ENCODE peak calls at places on chromosomes 2 and 18, in six cellular contexts. L is IMR-90, R is uterus, X is GM06990, H is GM23248, V is ovary. T is an unnamed sample.

GRCh38 chr18:51236225-51236624 is 38.7 kb upstream of the MEX3C start:
- DNase-seq in L (peak), R (no peak), X (no peak), H (peak), V (no peak), T (peak)

GRCh38 chr2:126655500-126656310 is at the start of gene GYPC:
- DNase-seq in L (peak), R (peak), X (peak), H (peak), V (peak), T (peak)

GRCh38 chr2:174719016-174719415 is 45.3 kb downstream of the CHRNA1 start:
- DNase-seq in L (no peak), R (no peak), X (no peak), H (no peak), V (no peak), T (no peak)

GRCh38 chr18:73638709-73639108 is 508.9 kb downstream of the FBXO15 start:
- DNase-seq in L (peak), R (no peak), X (no peak), H (peak), V (no peak), T (peak)

GRCh38 chr2:205245652-205246051 is 436.6 kb upstream of the NRP2 start:
- DNase-seq in L (peak), R (no peak), X (no peak), H (peak), V (no peak), T (peak)

GRCh38 chr2:171167352-171167997 is 6.8 kb upstream of the TLK1 start:
- DNase-seq in L (peak), R (no peak), X (no peak), H (no peak), V (no peak), T (peak)

GRCh38 chr18:48800479-48800876 is 150.3 kb downstream of the SMAD7 start:
- DNase-seq in L (no peak), R (peak), X (no peak), H (no peak), V (peak), T (no peak)

GRCh38 chr2:133774675-133775005 is 206.4 kb upstream of the NCKAP5 start:
- DNase-seq in L (no peak), R (no peak), X (no peak), H (no peak), V (peak), T (no peak)

GRCh38 chr2:177604291-177605065 is 211.9 kb downstream of the AGPS start:
- DNase-seq in L (peak), R (peak), X (no peak), H (peak), V (peak), T (peak)

GRCh38 chr18:2686349-2686968 is 30.9 kb downstream of the SMCHD1 start:
- DNase-seq in L (no peak), R (no peak), X (no peak), H (peak), V (no peak), T (peak)

GRCh38 chr2:31980674-31981356 is 30.0 kb downstream of the MEMO1 start:
- DNase-seq in L (peak), R (no peak), X (peak), H (peak), V (no peak), T (peak)

GRCh38 chr18:58449366-58449935 is 179.4 kb downstream of the ALPK2 start:
- DNase-seq in L (no peak), R (no peak), X (no peak), H (peak), V (no peak), T (no peak)

GRCh38 chr2:72130671-72131360 is 16.8 kb downstream of the CYP26B1 start:
- DNase-seq in L (no peak), R (peak), X (no peak), H (no peak), V (no peak), T (no peak)

GRCh38 chr2:172456002-172456401 is 28.6 kb downstream of the ITGA6 start:
- DNase-seq in L (no peak), R (no peak), X (no peak), H (no peak), V (no peak), T (no peak)

GRCh38 chr2:121255363-121255762 is 29.6 kb downstream of the TFCP2L1 start:
- DNase-seq in L (no peak), R (no peak), X (no peak), H (no peak), V (no peak), T (no peak)

GRCh38 chr2:68612765-68613519 is 30.4 kb upstream of the PROKR1 start:
- DNase-seq in L (no peak), R (no peak), X (no peak), H (no peak), V (no peak), T (no peak)

GRCh38 chr18:41624461-41624860 is 330.6 kb upstream of the PIK3C3 start:
- DNase-seq in L (no peak), R (no peak), X (no peak), H (peak), V (no peak), T (no peak)

GRCh38 chr18:25467226-25468065 is 115.5 kb upstream of the ZNF521 start:
- DNase-seq in L (peak), R (no peak), X (no peak), H (peak), V (no peak), T (no peak)

GRCh38 chr2:10783421-10783820 is 29.2 kb downstream of the PDIA6 start:
- DNase-seq in L (no peak), R (no peak), X (no peak), H (no peak), V (no peak), T (no peak)

GRCh38 chr2:120812866-120813265 is 77.2 kb downstream of the GLI2 start:
- DNase-seq in L (no peak), R (no peak), X (no peak), H (no peak), V (no peak), T (no peak)

GRCh38 chr2:85902496-85902895 is 13.7 kb upstream of the ST3GAL5 start:
- DNase-seq in L (peak), R (no peak), X (no peak), H (peak), V (no peak), T (no peak)

GRCh38 chr18:76494181-76494540 is 881 bp downstream of the ZNF516 start:
- DNase-seq in L (peak), R (peak), X (peak), H (peak), V (no peak), T (peak)

GRCh38 chr18:11984091-11984490 is 2.8 kb downstream of the IMPA2 start:
- DNase-seq in L (no peak), R (no peak), X (no peak), H (no peak), V (no peak), T (no peak)

GRCh38 chr2:81266106-81266505 is 961.6 kb upstream of the LRRTM1 start:
- DNase-seq in L (no peak), R (no peak), X (no peak), H (no peak), V (no peak), T (no peak)

GRCh38 chr18:10559566-10560456 is 34.0 kb downstream of the NAPG start:
- DNase-seq in L (peak), R (no peak), X (peak), H (peak), V (peak), T (no peak)

GRCh38 chr2:106193491-106193976 is 567 bp downstream of the UXS1 start:
- DNase-seq in L (no peak), R (peak), X (peak), H (peak), V (no peak), T (no peak)

GRCh38 chr2:106192752-106193490 is 1.2 kb downstream of the UXS1 start:
- DNase-seq in L (peak), R (peak), X (peak), H (peak), V (no peak), T (peak)

GRCh38 chr2:106189764-106190468 is 4.2 kb downstream of the UXS1 start:
- DNase-seq in L (peak), R (no peak), X (no peak), H (peak), V (no peak), T (peak)

GRCh38 chr2:106189325-106189724 is 4.8 kb downstream of the UXS1 start:
- DNase-seq in L (no peak), R (no peak), X (no peak), H (no peak), V (no peak), T (no peak)

DNA sequence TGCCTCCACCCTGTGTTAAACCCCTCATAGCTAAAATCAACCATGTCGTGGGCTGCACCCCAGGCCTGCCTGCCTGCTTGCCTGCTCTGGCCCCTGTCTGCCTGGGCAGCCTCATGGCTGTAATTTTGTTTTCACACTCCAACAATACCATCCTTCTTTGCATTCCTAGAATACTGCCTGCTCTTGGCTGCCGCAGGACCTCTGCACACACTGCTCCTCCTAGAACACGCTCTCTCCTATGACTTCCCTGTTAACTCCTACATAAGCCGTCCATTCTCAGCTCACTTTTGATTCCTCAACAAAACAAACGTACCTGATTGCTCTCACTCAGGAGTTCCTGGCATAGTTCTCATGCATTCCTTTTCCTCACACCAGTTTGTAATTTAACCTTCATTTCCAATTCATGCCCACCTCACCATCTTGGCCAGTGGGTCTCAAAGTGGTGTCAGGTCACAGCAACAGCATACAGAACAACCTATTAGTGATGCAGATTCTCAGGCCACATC is 2.5 kb downstream of the UXS1 start:
- DNase-seq in L (no peak), R (no peak), X (no peak), H (no peak), V (no peak), T (no peak)
- H3K4me3 ChIP-seq in L (no peak), R (no peak), X (no peak), H (no peak), V (no peak), T (no peak)

GRCh38 chr2:241219856-241220356 is 31.4 kb downstream of the ANO7 start:
- DNase-seq in L (peak), R (no peak), X (no peak), H (peak), V (no peak), T (no peak)

GRCh38 chr2:241218131-241219029 is 29.9 kb downstream of the ANO7 start:
- DNase-seq in L (peak), R (peak), X (peak), H (peak), V (peak), T (peak)

GRCh38 chr2:241216211-241216761 is 27.8 kb downstream of the ANO7 start:
- DNase-seq in L (no peak), R (no peak), X (no peak), H (no peak), V (no peak), T (no peak)

GRCh38 chr2:241217320-241218031 is 29.0 kb downstream of the ANO7 start:
- DNase-seq in L (peak), R (peak), X (peak), H (peak), V (peak), T (peak)

DNA sequence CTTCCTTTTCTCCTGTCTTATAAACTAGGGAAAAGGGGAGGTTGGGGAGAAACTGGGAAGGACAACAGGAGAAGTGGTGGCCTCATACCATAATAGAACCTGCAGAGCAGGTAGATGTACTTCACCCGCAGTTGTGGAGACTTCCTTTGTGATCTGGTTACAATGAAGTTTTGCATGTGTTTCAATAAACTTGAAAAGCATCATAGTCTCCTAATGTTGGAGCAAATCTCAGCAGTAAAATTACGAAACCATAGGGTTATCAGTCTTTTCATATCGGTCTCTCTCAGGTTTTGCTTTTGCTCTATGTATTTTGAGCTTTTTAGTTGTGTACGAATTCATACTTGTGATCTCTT is 30.5 kb downstream of the ANO7 start:
- DNase-seq in L (no peak), R (no peak), X (no peak), H (no peak), V (no peak), T (no peak)
- H3K4me3 ChIP-seq in L (peak), R (peak), X (peak), H (peak), V (peak), T (peak)

GRCh38 chr2:61452392-61452791 is 18.5 kb downstream of the USP34 start:
- DNase-seq in L (no peak), R (no peak), X (no peak), H (no peak), V (no peak), T (no peak)

GRCh38 chr2:61454383-61454782 is 16.5 kb downstream of the USP34 start:
- DNase-seq in L (no peak), R (no peak), X (no peak), H (no peak), V (no peak), T (no peak)

GRCh38 chr2:61456746-61457420 is 14.0 kb downstream of the USP34 start:
- DNase-seq in L (no peak), R (no peak), X (no peak), H (no peak), V (no peak), T (no peak)

GRCh38 chr2:61460168-61460567 is 10.7 kb downstream of the USP34 start:
- DNase-seq in L (peak), R (no peak), X (no peak), H (peak), V (no peak), T (peak)

GRCh38 chr2:61456070-61456745 is 14.7 kb downstream of the USP34 start:
- DNase-seq in L (no peak), R (no peak), X (no peak), H (no peak), V (no peak), T (no peak)
- H3K4me3 ChIP-seq in L (no peak), R (no peak), X (no peak), H (no peak), V (no peak), T (no peak)

DNA sequence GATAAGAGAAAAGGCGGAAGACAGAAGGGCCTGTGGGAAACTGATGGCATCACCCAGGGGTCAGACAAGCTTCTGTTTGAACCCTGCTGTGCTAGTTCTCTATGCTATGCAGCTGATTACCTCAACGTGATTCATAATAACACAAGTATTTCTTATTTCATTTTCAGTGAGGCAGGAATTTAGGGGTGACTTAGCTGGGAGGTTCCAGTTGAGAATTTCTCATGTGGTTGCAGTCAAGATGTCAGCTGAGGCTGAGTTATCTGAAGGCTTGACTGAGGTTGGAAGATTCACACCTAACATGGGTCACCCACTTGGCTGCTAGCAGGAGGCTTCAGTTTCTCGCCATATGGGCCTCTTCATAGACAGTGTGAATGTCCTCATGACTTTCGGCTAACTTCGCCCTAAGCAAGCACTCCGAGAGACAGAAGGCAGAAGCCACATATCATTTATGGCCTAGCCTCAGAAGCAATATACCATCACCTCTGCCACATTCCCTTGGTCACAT is 34.0 kb upstream of the TMEM131 start:
- DNase-seq in L (peak), R (no peak), X (no peak), H (peak), V (no peak), T (no peak)
- H3K4me3 ChIP-seq in L (no peak), R (no peak), X (no peak), H (no peak), V (no peak), T (no peak)

DNA sequence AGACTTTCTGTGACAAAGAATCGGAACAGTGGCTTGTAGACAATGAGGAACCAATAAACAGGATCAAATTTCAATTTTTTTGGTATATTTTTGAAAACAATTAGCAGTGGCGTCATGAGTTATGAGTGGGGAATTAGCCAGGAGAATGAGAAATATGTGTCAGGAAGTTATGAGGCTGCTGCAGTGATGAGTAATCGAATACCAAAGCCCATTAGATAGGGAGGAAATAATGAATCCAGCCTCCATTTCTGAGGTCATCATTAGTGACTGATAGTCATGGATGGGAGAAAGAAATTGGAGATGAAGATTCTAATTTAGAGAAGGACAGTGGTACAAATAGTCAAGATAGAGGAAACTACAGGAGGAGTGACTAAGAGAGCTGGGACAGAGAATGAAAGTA is 673.1 kb upstream of the VRK2 start:
- DNase-seq in L (peak), R (no peak), X (no peak), H (peak), V (no peak), T (peak)
- H3K4me3 ChIP-seq in L (no peak), R (no peak), X (no peak), H (peak), V (no peak), T (no peak)

GRCh38 chr18:34122724-34123334 is 101.9 kb downstream of the NOL4 start:
- DNase-seq in L (peak), R (no peak), X (peak), H (peak), V (no peak), T (peak)

GRCh38 chr18:34120294-34120693 is 104.4 kb downstream of the NOL4 start:
- DNase-seq in L (no peak), R (no peak), X (no peak), H (peak), V (no peak), T (no peak)

GRCh38 chr18:34117319-34117718 is 107.4 kb downstream of the NOL4 start:
- DNase-seq in L (no peak), R (no peak), X (no peak), H (no peak), V (no peak), T (no peak)

GRCh38 chr18:34115409-34116081 is 109.2 kb downstream of the NOL4 start:
- DNase-seq in L (no peak), R (no peak), X (no peak), H (no peak), V (no peak), T (no peak)

GRCh38 chr18:34121157-34121807 is 103.4 kb downstream of the NOL4 start:
- DNase-seq in L (no peak), R (no peak), X (no peak), H (peak), V (no peak), T (peak)
- H3K4me3 ChIP-seq in L (no peak), R (no peak), X (no peak), H (no peak), V (no peak), T (no peak)

GRCh38 chr18:7082666-7083065 is 34.9 kb downstream of the LAMA1 start:
- DNase-seq in L (no peak), R (no peak), X (no peak), H (no peak), V (no peak), T (no peak)
- H3K4me3 ChIP-seq in L (no peak), R (no peak), X (no peak), H (no peak), V (no peak), T (no peak)

GRCh38 chr2:74550231-74550630 is 3.5 kb downstream of the LOXL3 start:
- DNase-seq in L (no peak), R (no peak), X (no peak), H (no peak), V (no peak), T (no peak)

GRCh38 chr2:74546004-74546403 is 7.7 kb downstream of the LOXL3 start:
- DNase-seq in L (no peak), R (no peak), X (no peak), H (no peak), V (no peak), T (no peak)

GRCh38 chr2:74548919-74549684 is 4.6 kb downstream of the LOXL3 start:
- DNase-seq in L (peak), R (no peak), X (peak), H (peak), V (peak), T (peak)

GRCh38 chr2:74549685-74549971 is 4.1 kb downstream of the LOXL3 start:
- DNase-seq in L (no peak), R (no peak), X (no peak), H (peak), V (no peak), T (no peak)

GRCh38 chr2:74548285-74548918 is 5.3 kb downstream of the LOXL3 start:
- DNase-seq in L (no peak), R (no peak), X (no peak), H (peak), V (no peak), T (no peak)
- H3K4me3 ChIP-seq in L (peak), R (peak), X (peak), H (peak), V (peak), T (peak)

DNA sequence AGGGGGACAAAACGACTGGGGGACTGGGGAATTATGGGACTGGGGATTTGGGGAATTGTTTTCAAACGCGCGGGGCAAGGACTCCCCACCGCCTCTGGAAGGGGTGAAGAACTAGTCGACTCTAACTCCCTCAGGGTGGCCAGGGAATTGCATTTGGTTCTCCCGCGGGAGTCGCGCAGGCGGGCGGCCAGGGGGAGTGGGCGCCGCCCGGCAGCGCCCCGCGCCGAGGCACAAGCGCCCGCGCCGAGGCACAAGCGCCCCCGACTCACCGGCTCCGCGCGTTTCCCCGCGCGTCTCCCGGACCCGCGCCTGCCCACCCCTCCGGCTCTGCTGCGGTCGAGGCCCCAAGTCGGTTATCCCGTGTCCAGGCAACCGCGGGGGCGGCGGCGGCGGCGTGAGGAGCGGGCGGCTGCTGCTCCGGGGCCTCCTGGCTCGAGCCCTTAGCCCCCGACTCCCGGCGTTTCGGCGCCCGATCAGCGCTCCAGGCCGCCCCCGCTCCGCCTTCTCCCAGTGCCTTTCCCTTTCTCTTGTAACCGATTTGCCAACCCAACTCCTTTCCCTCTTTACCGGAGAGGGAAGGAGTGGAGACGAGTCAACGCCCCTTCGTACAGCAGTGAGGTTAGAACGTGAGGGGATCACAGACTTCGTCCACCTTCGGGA is at the start of gene CCDC178:
- DNase-seq in L (peak), R (peak), X (no peak), H (peak), V (peak), T (no peak)
- H3K4me3 ChIP-seq in L (peak), R (peak), X (no peak), H (peak), V (peak), T (peak)

GRCh38 chr2:239516286-239516953 is 115.6 kb upstream of the HDAC4 start:
- DNase-seq in L (no peak), R (no peak), X (no peak), H (no peak), V (no peak), T (no peak)
- H3K4me3 ChIP-seq in L (no peak), R (no peak), X (no peak), H (no peak), V (no peak), T (no peak)

T was measured in fibroblast of villous mesenchyme.